ENCODE peak calls at places on chromosomes 12 and 14, in ten cellular contexts. One of them, this sample, is unnamed.
A peak's percentile ranks its signal among the peaks of the same experiment; 100 is the strongest.

GRCh38 chr14:42229294-42229693 is 622.6 kb downstream of the LRFN5 start:
- DNase-seq in fibroblast of mammary gland: no peak
- DNase-seq in RWPE1: no peak
- DNase-seq in pancreas: no peak
- DNase-seq in Calu3: no peak
- DNase-seq in MCF 10A: no peak
- DNase-seq in cardiac muscle cell: no peak
- DNase-seq in brain microvascular endothelial cell: no peak
- DNase-seq in B cell: no peak
- DNase-seq in mesothelial cell of epicardium: no peak
- DNase-seq in this sample: no peak

GRCh38 chr14:90060965-90061848 is 587 bp upstream of the KCNK13 start:
- DNase-seq in fibroblast of mammary gland: no peak
- DNase-seq in RWPE1: no peak
- DNase-seq in pancreas: no peak
- DNase-seq in Calu3: peak; percentile 6
- DNase-seq in MCF 10A: no peak
- DNase-seq in cardiac muscle cell: no peak
- DNase-seq in brain microvascular endothelial cell: no peak
- DNase-seq in B cell: no peak
- DNase-seq in mesothelial cell of epicardium: no peak
- DNase-seq in this sample: peak; percentile 27

GRCh38 chr12:105748806-105749600 is 389.8 kb downstream of the NUAK1 start:
- DNase-seq in fibroblast of mammary gland: peak; percentile 56
- DNase-seq in RWPE1: no peak
- DNase-seq in pancreas: no peak
- DNase-seq in Calu3: no peak
- DNase-seq in MCF 10A: peak; percentile 71
- DNase-seq in cardiac muscle cell: peak; percentile 93
- DNase-seq in brain microvascular endothelial cell: peak; percentile 76
- DNase-seq in B cell: no peak
- DNase-seq in mesothelial cell of epicardium: no peak
- DNase-seq in this sample: no peak

GRCh38 chr12:45327823-45328383 is 112.0 kb downstream of the ANO6 start:
- DNase-seq in fibroblast of mammary gland: no peak
- DNase-seq in RWPE1: no peak
- DNase-seq in pancreas: no peak
- DNase-seq in Calu3: no peak
- DNase-seq in MCF 10A: no peak
- DNase-seq in cardiac muscle cell: peak; percentile 12
- DNase-seq in brain microvascular endothelial cell: peak; percentile 31
- DNase-seq in B cell: no peak
- DNase-seq in mesothelial cell of epicardium: no peak
- DNase-seq in this sample: no peak

GRCh38 chr14:36604757-36605505 is 22.5 kb upstream of the NKX2-8 start:
- DNase-seq in fibroblast of mammary gland: peak; percentile 76
- DNase-seq in RWPE1: peak; percentile 76
- DNase-seq in pancreas: peak; percentile 31
- DNase-seq in Calu3: peak; percentile 68
- DNase-seq in MCF 10A: peak; percentile 90
- DNase-seq in cardiac muscle cell: peak; percentile 75
- DNase-seq in brain microvascular endothelial cell: peak; percentile 63
- DNase-seq in B cell: no peak
- DNase-seq in mesothelial cell of epicardium: no peak
- DNase-seq in this sample: peak; percentile 49

GRCh38 chr14:54589076-54589475 is 22.1 kb downstream of the SAMD4A start:
- DNase-seq in fibroblast of mammary gland: peak; percentile 59
- DNase-seq in RWPE1: peak; percentile 20
- DNase-seq in pancreas: no peak
- DNase-seq in Calu3: no peak
- DNase-seq in MCF 10A: no peak
- DNase-seq in cardiac muscle cell: no peak
- DNase-seq in brain microvascular endothelial cell: no peak
- DNase-seq in B cell: no peak
- DNase-seq in mesothelial cell of epicardium: no peak
- DNase-seq in this sample: no peak

GRCh38 chr12:65430571-65431306 is 152.3 kb downstream of the MSRB3 start:
- DNase-seq in fibroblast of mammary gland: peak; percentile 51
- DNase-seq in RWPE1: peak; percentile 77
- DNase-seq in pancreas: no peak
- DNase-seq in Calu3: peak; percentile 26
- DNase-seq in MCF 10A: peak; percentile 44
- DNase-seq in cardiac muscle cell: peak; percentile 74
- DNase-seq in brain microvascular endothelial cell: peak; percentile 29
- DNase-seq in B cell: no peak
- DNase-seq in mesothelial cell of epicardium: no peak
- DNase-seq in this sample: no peak

GRCh38 chr14:65193891-65194290 is 91.6 kb upstream of the MAX start:
- DNase-seq in fibroblast of mammary gland: no peak
- DNase-seq in RWPE1: no peak
- DNase-seq in pancreas: no peak
- DNase-seq in Calu3: no peak
- DNase-seq in MCF 10A: no peak
- DNase-seq in cardiac muscle cell: no peak
- DNase-seq in brain microvascular endothelial cell: no peak
- DNase-seq in B cell: no peak
- DNase-seq in mesothelial cell of epicardium: no peak
- DNase-seq in this sample: no peak

GRCh38 chr14:96083667-96084320 is 44.6 kb downstream of the C14orf132 start:
- DNase-seq in fibroblast of mammary gland: no peak
- DNase-seq in RWPE1: peak; percentile 71
- DNase-seq in pancreas: peak; percentile 57
- DNase-seq in Calu3: peak; percentile 60
- DNase-seq in MCF 10A: peak; percentile 46
- DNase-seq in cardiac muscle cell: no peak
- DNase-seq in brain microvascular endothelial cell: no peak
- DNase-seq in B cell: no peak
- DNase-seq in mesothelial cell of epicardium: no peak
- DNase-seq in this sample: no peak

GRCh38 chr14:38505221-38506095 is 249.6 kb upstream of the CLEC14A start:
- DNase-seq in fibroblast of mammary gland: peak; percentile 24
- DNase-seq in RWPE1: no peak
- DNase-seq in pancreas: no peak
- DNase-seq in Calu3: no peak
- DNase-seq in MCF 10A: no peak
- DNase-seq in cardiac muscle cell: no peak
- DNase-seq in brain microvascular endothelial cell: no peak
- DNase-seq in B cell: no peak
- DNase-seq in mesothelial cell of epicardium: no peak
- DNase-seq in this sample: no peak

GRCh38 chr14:23034498-23035302 is at the start of gene PSMB5:
- DNase-seq in fibroblast of mammary gland: peak; percentile 95
- DNase-seq in RWPE1: peak; percentile 95
- DNase-seq in pancreas: peak; percentile 92
- DNase-seq in Calu3: peak; percentile 82
- DNase-seq in MCF 10A: peak; percentile 96
- DNase-seq in cardiac muscle cell: peak; percentile 96
- DNase-seq in brain microvascular endothelial cell: peak; percentile 95
- DNase-seq in B cell: peak; percentile 92
- DNase-seq in mesothelial cell of epicardium: peak; percentile 72
- DNase-seq in this sample: peak; percentile 82

GRCh38 chr12:22588817-22589216 is 36.2 kb upstream of the ETNK1 start:
- DNase-seq in fibroblast of mammary gland: no peak
- DNase-seq in RWPE1: no peak
- DNase-seq in pancreas: no peak
- DNase-seq in Calu3: peak; percentile 54
- DNase-seq in MCF 10A: no peak
- DNase-seq in cardiac muscle cell: no peak
- DNase-seq in brain microvascular endothelial cell: no peak
- DNase-seq in B cell: no peak
- DNase-seq in mesothelial cell of epicardium: no peak
- DNase-seq in this sample: no peak

GRCh38 chr12:108181095-108181454 is 52.0 kb downstream of the WSCD2 start:
- DNase-seq in fibroblast of mammary gland: no peak
- DNase-seq in RWPE1: no peak
- DNase-seq in pancreas: no peak
- DNase-seq in Calu3: no peak
- DNase-seq in MCF 10A: no peak
- DNase-seq in cardiac muscle cell: no peak
- DNase-seq in brain microvascular endothelial cell: no peak
- DNase-seq in B cell: no peak
- DNase-seq in mesothelial cell of epicardium: no peak
- DNase-seq in this sample: no peak

GRCh38 chr14:103679351-103679750 is 35.9 kb downstream of the XRCC3 start:
- DNase-seq in fibroblast of mammary gland: peak; percentile 35
- DNase-seq in RWPE1: no peak
- DNase-seq in pancreas: no peak
- DNase-seq in Calu3: peak; percentile 24
- DNase-seq in MCF 10A: no peak
- DNase-seq in cardiac muscle cell: peak; percentile 38
- DNase-seq in brain microvascular endothelial cell: peak; percentile 17
- DNase-seq in B cell: peak; percentile 71
- DNase-seq in mesothelial cell of epicardium: no peak
- DNase-seq in this sample: no peak
- TF ChIP-seq CTCF in fibroblast of mammary gland: peak; percentile 47
- TF ChIP-seq CTCF in RWPE1: peak; percentile 47
- TF ChIP-seq CTCF in pancreas: no peak
- TF ChIP-seq CTCF in Calu3: peak; percentile 39
- TF ChIP-seq CTCF in MCF 10A: peak; percentile 10
- TF ChIP-seq CTCF in cardiac muscle cell: peak; percentile 45
- TF ChIP-seq CTCF in brain microvascular endothelial cell: peak; percentile 74
- TF ChIP-seq CTCF in B cell: peak; percentile 77
- TF ChIP-seq CTCF in mesothelial cell of epicardium: no peak
- TF ChIP-seq CTCF in this sample: peak; percentile 11

GRCh38 chr14:85974602-85975001 is 444.7 kb downstream of the FLRT2 start:
- DNase-seq in fibroblast of mammary gland: no peak
- DNase-seq in RWPE1: no peak
- DNase-seq in pancreas: no peak
- DNase-seq in Calu3: no peak
- DNase-seq in MCF 10A: no peak
- DNase-seq in cardiac muscle cell: no peak
- DNase-seq in brain microvascular endothelial cell: no peak
- DNase-seq in B cell: no peak
- DNase-seq in mesothelial cell of epicardium: no peak
- DNase-seq in this sample: no peak

DNA sequence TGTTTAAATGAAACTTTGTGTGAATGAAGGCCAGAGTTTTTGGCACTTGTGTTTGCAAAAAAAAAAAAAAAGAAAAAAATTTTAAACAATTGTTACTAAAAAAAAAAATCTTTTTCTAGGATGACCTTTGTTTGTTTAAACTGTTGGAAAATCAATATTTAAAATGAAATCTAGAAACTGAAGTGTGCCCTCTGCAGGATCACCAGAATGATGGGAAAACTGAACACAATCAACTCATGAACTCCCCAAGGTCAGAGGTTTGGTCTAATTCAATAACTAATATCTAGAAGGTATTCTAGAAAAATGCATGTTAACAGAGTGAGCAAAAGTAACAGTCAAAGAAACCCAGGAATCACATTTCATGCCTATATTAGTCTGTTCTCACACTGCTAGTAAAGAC is 448.9 kb downstream of the FLRT2 start:
- DNase-seq in fibroblast of mammary gland: no peak
- DNase-seq in RWPE1: no peak
- DNase-seq in pancreas: no peak
- DNase-seq in Calu3: no peak
- DNase-seq in MCF 10A: no peak
- DNase-seq in cardiac muscle cell: no peak
- DNase-seq in brain microvascular endothelial cell: no peak
- DNase-seq in B cell: no peak
- DNase-seq in mesothelial cell of epicardium: no peak
- DNase-seq in this sample: no peak
- TF ChIP-seq CTCF in fibroblast of mammary gland: peak; percentile 8
- TF ChIP-seq CTCF in RWPE1: no peak
- TF ChIP-seq CTCF in pancreas: no peak
- TF ChIP-seq CTCF in Calu3: no peak
- TF ChIP-seq CTCF in MCF 10A: no peak
- TF ChIP-seq CTCF in cardiac muscle cell: no peak
- TF ChIP-seq CTCF in brain microvascular endothelial cell: peak; percentile 20
- TF ChIP-seq CTCF in B cell: no peak
- TF ChIP-seq CTCF in mesothelial cell of epicardium: no peak
- TF ChIP-seq CTCF in this sample: no peak

GRCh38 chr12:124498870-124499753 is 68.3 kb downstream of the NCOR2 start:
- DNase-seq in fibroblast of mammary gland: peak; percentile 82
- DNase-seq in RWPE1: no peak
- DNase-seq in pancreas: no peak
- DNase-seq in Calu3: no peak
- DNase-seq in MCF 10A: no peak
- DNase-seq in cardiac muscle cell: peak; percentile 68
- DNase-seq in brain microvascular endothelial cell: peak; percentile 70
- DNase-seq in B cell: no peak
- DNase-seq in mesothelial cell of epicardium: no peak
- DNase-seq in this sample: no peak
- TF ChIP-seq CTCF in fibroblast of mammary gland: peak; percentile 16
- TF ChIP-seq CTCF in RWPE1: no peak
- TF ChIP-seq CTCF in pancreas: no peak
- TF ChIP-seq CTCF in Calu3: no peak
- TF ChIP-seq CTCF in MCF 10A: no peak
- TF ChIP-seq CTCF in cardiac muscle cell: peak; percentile 30
- TF ChIP-seq CTCF in brain microvascular endothelial cell: peak; percentile 55
- TF ChIP-seq CTCF in B cell: no peak
- TF ChIP-seq CTCF in mesothelial cell of epicardium: no peak
- TF ChIP-seq CTCF in this sample: peak; percentile 13

DNA sequence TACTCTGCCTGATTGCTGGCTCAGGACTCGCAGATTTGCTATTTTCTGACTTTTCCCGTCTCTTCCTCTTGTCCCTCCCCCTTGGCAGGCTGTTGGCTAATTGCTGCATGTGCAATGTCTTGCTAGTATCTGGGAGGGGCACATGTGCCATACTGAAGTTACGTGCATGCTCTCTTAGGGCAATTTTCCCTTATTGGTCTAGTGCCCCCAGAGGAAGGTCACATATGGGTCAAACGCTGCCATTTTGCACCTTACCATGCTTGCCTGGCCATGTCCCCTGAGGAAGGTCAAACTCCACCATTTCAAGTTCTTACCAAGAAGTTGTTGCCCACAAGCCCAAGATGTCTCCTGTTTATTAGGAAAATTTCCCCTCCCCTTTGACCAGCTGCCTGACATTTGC is 13.9 kb upstream of the ERC1 start:
- DNase-seq in fibroblast of mammary gland: no peak
- DNase-seq in RWPE1: no peak
- DNase-seq in pancreas: no peak
- DNase-seq in Calu3: no peak
- DNase-seq in MCF 10A: no peak
- DNase-seq in cardiac muscle cell: no peak
- DNase-seq in brain microvascular endothelial cell: no peak
- DNase-seq in B cell: no peak
- DNase-seq in mesothelial cell of epicardium: no peak
- DNase-seq in this sample: no peak
- TF ChIP-seq CTCF in fibroblast of mammary gland: no peak
- TF ChIP-seq CTCF in RWPE1: no peak
- TF ChIP-seq CTCF in pancreas: no peak
- TF ChIP-seq CTCF in Calu3: no peak
- TF ChIP-seq CTCF in MCF 10A: no peak
- TF ChIP-seq CTCF in cardiac muscle cell: no peak
- TF ChIP-seq CTCF in brain microvascular endothelial cell: peak; percentile 36
- TF ChIP-seq CTCF in B cell: no peak
- TF ChIP-seq CTCF in mesothelial cell of epicardium: no peak
- TF ChIP-seq CTCF in this sample: no peak

GRCh38 chr14:87934185-87934584 is 58.8 kb downstream of the GALC start:
- DNase-seq in fibroblast of mammary gland: peak; percentile 5
- DNase-seq in RWPE1: no peak
- DNase-seq in pancreas: no peak
- DNase-seq in Calu3: no peak
- DNase-seq in MCF 10A: peak; percentile 11
- DNase-seq in cardiac muscle cell: peak; percentile 3
- DNase-seq in brain microvascular endothelial cell: no peak
- DNase-seq in B cell: no peak
- DNase-seq in mesothelial cell of epicardium: no peak
- DNase-seq in this sample: no peak
- TF ChIP-seq CTCF in fibroblast of mammary gland: no peak
- TF ChIP-seq CTCF in RWPE1: no peak
- TF ChIP-seq CTCF in pancreas: no peak
- TF ChIP-seq CTCF in Calu3: no peak
- TF ChIP-seq CTCF in MCF 10A: no peak
- TF ChIP-seq CTCF in cardiac muscle cell: no peak
- TF ChIP-seq CTCF in brain microvascular endothelial cell: peak; percentile 42
- TF ChIP-seq CTCF in B cell: no peak
- TF ChIP-seq CTCF in mesothelial cell of epicardium: no peak
- TF ChIP-seq CTCF in this sample: no peak

This sample was measured in glutamatergic neuron.